ENCODE peak calls at places on chromosome 18, in nine cellular contexts. D is IMR-90, F is fibroblast of lung, Q is hepatocyte, Z is neuronal stem cell, W is H9, E is mesenchymal stem cell, T is PC-9, G is neural progenitor cell. L is an unnamed sample.

GRCh38 chr18:21489119-21489750 is 111.3 kb downstream of the ESCO1 start:
- DNase-seq in D (peak; percentile 66), F (peak; percentile 41), Q (peak; percentile 80), Z (peak; percentile 30), W (peak; percentile 64), E (peak; percentile 54), T (no peak), G (peak; percentile 61), L (peak; percentile 90)

GRCh38 chr18:26470011-26470637 is 78.2 kb downstream of the KCTD1 start:
- DNase-seq in D (peak; percentile 73), F (peak; percentile 64), Q (no peak), Z (no peak), W (no peak), E (no peak), T (no peak), G (peak; percentile 21), L (no peak)

GRCh38 chr18:62572456-62572855 is 49.6 kb downstream of the ZCCHC2 start:
- DNase-seq in D (no peak), F (no peak), Q (no peak), Z (no peak), W (no peak), E (no peak), T (no peak), G (no peak), L (no peak)

GRCh38 chr18:32847719-32848118 is 74.9 kb upstream of the KLHL14 start:
- DNase-seq in D (no peak), F (no peak), Q (no peak), Z (peak; percentile 36), W (peak; percentile 63), E (peak; percentile 6), T (no peak), G (peak; percentile 62), L (peak; percentile 79)

GRCh38 chr18:38940863-38941531 is 1375.4 kb upstream of the CELF4 start:
- DNase-seq in D (peak; percentile 53), F (peak; percentile 59), Q (peak; percentile 69), Z (no peak), W (no peak), E (peak; percentile 89), T (peak; percentile 83), G (no peak), L (peak; percentile 54)

GRCh38 chr18:75247601-75248421 is 37.2 kb downstream of the TSHZ1 start:
- DNase-seq in D (peak; percentile 65), F (peak; percentile 60), Q (no peak), Z (no peak), W (no peak), E (peak; percentile 73), T (no peak), G (no peak), L (no peak)

GRCh38 chr18:68104036-68104435 is 587.5 kb upstream of the DSEL start:
- DNase-seq in D (no peak), F (peak; percentile 33), Q (no peak), Z (no peak), W (no peak), E (no peak), T (no peak), G (no peak), L (no peak)

GRCh38 chr18:1604751-1605150 is 700.1 kb downstream of the ADCYAP1 start:
- DNase-seq in D (no peak), F (no peak), Q (no peak), Z (no peak), W (no peak), E (no peak), T (no peak), G (no peak), L (no peak)

GRCh38 chr18:41756141-41756540 is 198.9 kb upstream of the PIK3C3 start:
- DNase-seq in D (no peak), F (peak; percentile 1), Q (no peak), Z (no peak), W (no peak), E (no peak), T (no peak), G (no peak), L (peak; percentile 21)

GRCh38 chr18:5173646-5174045 is 23.4 kb downstream of the AKAIN1 start:
- DNase-seq in D (no peak), F (no peak), Q (no peak), Z (no peak), W (no peak), E (no peak), T (no peak), G (no peak), L (no peak)

GRCh38 chr18:35672897-35673296 is 91.4 kb downstream of the GALNT1 start:
- DNase-seq in D (peak; percentile 77), F (peak; percentile 8), Q (peak; percentile 24), Z (no peak), W (no peak), E (no peak), T (peak; percentile 36), G (no peak), L (no peak)

GRCh38 chr18:57576316-57576715 is 10.2 kb downstream of the FECH start:
- DNase-seq in D (no peak), F (no peak), Q (no peak), Z (no peak), W (no peak), E (no peak), T (no peak), G (no peak), L (no peak)

GRCh38 chr18:59005266-59005665 is 134.4 kb upstream of the SEC11C start:
- DNase-seq in D (peak; percentile 42), F (peak; percentile 61), Q (peak; percentile 38), Z (no peak), W (peak; percentile 71), E (peak; percentile 82), T (peak; percentile 69), G (no peak), L (peak; percentile 83)

GRCh38 chr18:33466822-33467221 is 26.3 kb upstream of the CCDC178 start:
- DNase-seq in D (no peak), F (no peak), Q (no peak), Z (no peak), W (no peak), E (no peak), T (no peak), G (no peak), L (no peak)

GRCh38 chr18:75209129-75209951 is at the start of gene PTGR3:
- DNase-seq in D (peak; percentile 73), F (peak; percentile 85), Q (peak; percentile 87), Z (peak; percentile 68), W (peak; percentile 84), E (peak; percentile 75), T (peak; percentile 76), G (peak; percentile 87), L (peak; percentile 84)

GRCh38 chr18:35123811-35124210 is 82.6 kb downstream of the MAPRE2 start:
- DNase-seq in D (no peak), F (no peak), Q (no peak), Z (no peak), W (no peak), E (no peak), T (no peak), G (no peak), L (no peak)

DNA sequence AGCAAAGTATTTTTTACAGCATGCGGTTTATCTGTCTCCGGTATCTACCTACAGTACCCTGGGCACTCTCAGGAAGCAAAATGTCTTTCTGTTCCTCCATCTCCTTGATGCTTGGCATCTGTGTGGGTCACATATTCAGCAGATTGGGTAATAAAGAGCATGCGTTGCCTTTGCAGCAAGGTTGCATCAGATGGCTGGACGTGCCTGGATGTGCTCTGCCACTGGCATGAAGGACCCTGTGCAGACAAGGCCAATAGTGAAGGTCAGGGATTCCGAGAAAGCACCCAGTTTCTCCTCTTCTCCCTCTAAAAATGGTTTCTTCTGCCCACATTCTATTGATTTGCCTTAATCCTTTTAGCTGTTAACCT is 9.6 kb downstream of the CTIF start:
- DNase-seq in D (no peak), F (no peak), Q (peak; percentile 26), Z (no peak), W (no peak), E (peak; percentile 81), T (no peak), G (no peak), L (no peak)
- H3K4me1 ChIP-seq in D (peaks cover 46% of the 10 kb centered on the region), F (peaks cover 28% of the 10 kb centered on the region), Q (peaks cover 42% of the 10 kb centered on the region), Z (peaks cover 35% of the 10 kb centered on the region), W (peaks cover 25% of the 10 kb centered on the region), E (peaks cover 48% of the 10 kb centered on the region), T (peaks cover 21% of the 10 kb centered on the region), G (peaks cover 35% of the 10 kb centered on the region), L (peaks cover 49% of the 10 kb centered on the region)

DNA sequence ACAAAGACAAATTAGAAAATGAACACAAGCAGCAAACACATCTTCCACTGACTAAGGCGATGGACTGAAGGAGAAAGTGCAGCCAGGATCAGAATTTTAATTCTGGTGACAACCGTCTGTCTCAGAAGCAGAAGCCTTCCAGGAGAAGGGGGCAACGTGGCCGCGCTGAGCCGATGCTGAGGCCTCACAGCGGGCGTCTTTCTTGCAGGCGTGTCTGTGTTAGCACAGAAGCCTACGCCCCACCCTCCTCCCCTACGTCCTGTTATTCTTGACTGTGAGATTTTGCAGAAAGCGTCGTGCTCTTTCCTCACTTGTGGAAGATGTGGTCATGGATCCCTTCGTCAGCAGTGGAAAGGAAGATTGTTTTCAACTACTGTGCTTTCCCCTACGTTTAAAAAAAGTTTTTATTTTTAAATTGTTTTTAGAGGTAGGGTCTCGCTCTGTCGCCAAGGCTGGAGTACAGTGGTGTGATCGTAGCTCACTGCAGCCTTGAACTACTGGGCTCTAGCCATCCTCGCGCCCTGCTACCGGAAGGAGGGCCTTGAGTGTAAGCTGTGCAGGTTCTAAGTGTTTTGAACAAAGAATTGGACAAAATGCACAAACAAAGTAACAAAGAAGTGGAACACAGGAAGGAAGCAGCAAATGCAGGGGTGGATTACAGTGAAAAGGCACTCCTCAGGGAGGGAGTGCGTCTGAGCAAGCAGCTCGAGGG is 422.0 kb downstream of the GALR1 start:
- DNase-seq in D (no peak), F (no peak), Q (peak; percentile 28), Z (no peak), W (peak; percentile 59), E (no peak), T (no peak), G (peak; percentile 72), L (peak; percentile 36)
- H2AFZ ChIP-seq in D (no peak overlapping the region), F (no peak overlapping the region), Q (peak overlapping the region; percentile 9), Z (peak overlapping the region; percentile 77), W (no peak overlapping the region), E (no peak overlapping the region), T (no peak overlapping the region), G (peak overlapping the region; percentile 43), L (peak overlapping the region; percentile 85)

DNA sequence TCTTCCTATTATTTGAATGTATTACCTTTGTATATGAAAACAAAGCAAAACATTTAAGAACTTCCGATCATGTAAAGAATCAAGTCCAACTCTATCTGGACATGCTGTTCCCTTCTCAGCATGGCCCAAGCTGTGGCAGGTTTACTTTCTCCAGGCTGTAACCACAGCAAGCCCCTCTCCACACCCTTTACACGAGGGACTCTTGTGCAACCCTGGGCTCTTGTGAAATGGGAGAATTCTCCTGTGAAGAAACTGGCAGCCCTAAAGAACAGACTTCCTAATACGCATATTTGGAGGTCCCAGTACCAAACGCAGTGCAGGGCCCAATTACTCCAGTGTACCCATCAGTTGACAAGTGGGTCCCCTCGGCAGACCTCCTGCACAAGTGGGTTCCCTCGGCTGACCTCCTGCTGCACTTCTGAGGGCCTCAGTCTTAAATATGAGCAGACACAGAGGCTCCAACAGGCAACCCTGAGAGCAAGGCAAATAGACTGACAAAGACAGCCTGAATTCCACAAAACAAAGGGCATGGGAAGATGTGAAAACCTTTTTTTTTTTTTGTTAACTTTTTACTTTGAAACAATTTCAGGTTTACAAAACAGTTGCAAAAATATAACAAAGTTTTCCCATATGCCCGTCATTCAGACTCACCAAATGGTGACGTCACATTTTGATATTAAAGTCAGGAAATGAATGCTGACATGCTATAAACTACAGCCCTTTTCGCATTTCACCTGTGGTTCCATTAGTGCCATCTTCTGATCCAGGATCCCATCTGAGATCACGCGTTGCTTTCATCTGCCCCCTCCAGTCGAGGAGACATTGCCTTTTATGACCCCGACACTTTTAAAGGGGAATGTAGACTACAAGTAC is 78.2 kb downstream of the FBXO15 start:
- DNase-seq in D (no peak), F (no peak), Q (no peak), Z (no peak), W (no peak), E (peak; percentile 12), T (no peak), G (no peak), L (no peak)
- H3K27ac ChIP-seq in D (no peak overlapping the region), F (no peak overlapping the region), Q (no peak overlapping the region), Z (no peak overlapping the region), W (no peak overlapping the region), E (no peak overlapping the region), T (no peak overlapping the region), G (no peak overlapping the region), L (no peak overlapping the region)

GRCh38 chr18:3665780-3666525 is 216.0 kb downstream of the TGIF1 start:
- DNase-seq in D (peak; percentile 91), F (peak; percentile 81), Q (peak; percentile 94), Z (peak; percentile 89), W (peak; percentile 85), E (peak; percentile 90), T (peak; percentile 78), G (peak; percentile 95), L (peak; percentile 96)
- H3K4me1 ChIP-seq in D (peaks cover 7% of the 10 kb centered on the region), F (no peaks in the 10 kb centered on the region), Q (peaks cover 18% of the 10 kb centered on the region), Z (no peaks in the 10 kb centered on the region), W (peaks cover 4% of the 10 kb centered on the region), E (peaks cover 3% of the 10 kb centered on the region), T (peaks cover 33% of the 10 kb centered on the region), G (peaks cover 22% of the 10 kb centered on the region), L (peaks cover 14% of the 10 kb centered on the region)